ENCODE peak calls at places on chromosomes 3 and 15, in four cellular contexts. W, R, B and K are unnamed samples.

GRCh38 chr3:48851407-48851806 is 3.7 kb upstream of the PRKAR2A start:
- DNase-seq in W (peak; percentile 22), B (no peak), R (no peak), K (no peak)

GRCh38 chr15:49101536-49101935 is 53.9 kb downstream of the COPS2 start:
- DNase-seq in B (no peak), W (no peak), R (no peak), K (no peak)

GRCh38 chr15:99507732-99508571 is 57.8 kb upstream of the MEF2A start:
- DNase-seq in W (no peak), R (no peak), B (no peak), K (no peak)

GRCh38 chr15:60829416-60829815 is 350.5 kb upstream of the ICE2 start:
- DNase-seq in W (no peak), B (no peak), R (no peak), K (no peak)

GRCh38 chr3:123633530-123633929 is 48.7 kb upstream of the HACD2 start:
- DNase-seq in W (no peak), R (no peak), B (peak; percentile 37), K (no peak)

GRCh38 chr15:25738171-25738792 is 124.8 kb downstream of the ATP10A start:
- DNase-seq in W (no peak), R (no peak), B (no peak), K (no peak)

GRCh38 chr3:17491601-17492000 is 250.8 kb downstream of the TBC1D5 start:
- DNase-seq in W (no peak), B (no peak), R (no peak), K (no peak)

GRCh38 chr15:99016680-99017321 is 9.2 kb upstream of the PGPEP1L start:
- DNase-seq in R (no peak), W (no peak), B (no peak), K (no peak)

GRCh38 chr3:132749786-132750185 is 27.6 kb upstream of the NPHP3 start:
- DNase-seq in R (no peak), W (no peak), B (no peak), K (no peak)

GRCh38 chr3:111924283-111924682 is 54.5 kb upstream of the ABHD10 start:
- DNase-seq in R (no peak), B (no peak), W (no peak), K (no peak)

GRCh38 chr15:33671456-33671855 is 296.8 kb upstream of the CHRM5 start:
- DNase-seq in W (no peak), R (peak; percentile 67), B (no peak), K (no peak)

GRCh38 chr3:45776611-45777010 is 19.7 kb downstream of the SLC6A20 start:
- DNase-seq in W (no peak), B (no peak), R (no peak), K (no peak)

GRCh38 chr15:71089801-71090200 is 25.5 kb upstream of the THSD4 start:
- DNase-seq in W (no peak), B (no peak), R (no peak), K (no peak)

GRCh38 chr3:49593046-49593445 is 38.8 kb downstream of the BSN start:
- DNase-seq in W (no peak), R (no peak), B (no peak), K (no peak)

GRCh38 chr3:68878322-68878721 is 54.0 kb downstream of the TAFA4 start:
- DNase-seq in R (no peak), B (peak; percentile 16), W (peak; percentile 6), K (peak; percentile 32)

GRCh38 chr3:184186184-184186901 is at the start of gene ABCF3:
- DNase-seq in R (no peak), B (no peak), W (no peak), K (no peak)

GRCh38 chr3:30663533-30664241 is 57.3 kb downstream of the TGFBR2 start:
- DNase-seq in R (no peak), B (no peak), W (no peak), K (no peak)

GRCh38 chr3:16088496-16088895 is 86.0 kb upstream of the GALNT15 start:
- DNase-seq in B (no peak), W (no peak), R (no peak), K (no peak)

GRCh38 chr3:128426128-128426921 is 40.4 kb downstream of the DNAJB8 start:
- DNase-seq in W (peak; percentile 70), B (peak; percentile 35), R (no peak), K (peak; percentile 93)

GRCh38 chr3:195048059-195048905 is 222.7 kb downstream of the XXYLT1 start:
- DNase-seq in W (no peak), B (no peak), R (no peak), K (no peak)

GRCh38 chr3:113834983-113835382 is 3.6 kb upstream of the GRAMD1C start:
- DNase-seq in B (no peak), W (no peak), R (no peak), K (no peak)

GRCh38 chr3:34646911-34647465 is 848.6 kb downstream of the PDCD6IP start:
- DNase-seq in W (peak; percentile 12), B (no peak), R (no peak), K (no peak)

GRCh38 chr15:44087578-44088190 is 107.4 kb downstream of the FRMD5 start:
- DNase-seq in R (no peak), W (no peak), B (no peak), K (no peak)

GRCh38 chr3:129164500-129164899 is 3.6 kb upstream of the ISY1 start:
- DNase-seq in W (no peak), R (no peak), B (no peak), K (no peak)

GRCh38 chr15:58062175-58062574 is 3.3 kb downstream of the ALDH1A2 start:
- DNase-seq in R (no peak), W (peak; percentile 62), B (no peak), K (no peak)

GRCh38 chr3:156605686-156606605 is 51.0 kb upstream of the SSR3 start:
- DNase-seq in B (no peak), R (no peak), W (peak; percentile 93), K (peak; percentile 22)

GRCh38 chr3:126932188-126932931 is 50.6 kb upstream of the PLXNA1 start:
- DNase-seq in R (no peak), W (no peak), B (no peak), K (no peak)

GRCh38 chr3:194871143-194871863 is 185.6 kb downstream of the FAM43A start:
- DNase-seq in B (no peak), W (no peak), R (no peak), K (peak; percentile 24)

GRCh38 chr3:42556089-42556632 is 25.6 kb downstream of the SEC22C start:
- DNase-seq in B (no peak), W (no peak), R (no peak), K (no peak)

GRCh38 chr3:49295489-49296058 is 18.5 kb upstream of the C3orf62 start:
- DNase-seq in W (peak; percentile 32), R (no peak), B (peak; percentile 35), K (peak; percentile 37)

GRCh38 chr15:52255935-52256334 is 39.7 kb downstream of the MYO5C start:
- DNase-seq in W (no peak), R (no peak), B (no peak), K (no peak)

GRCh38 chr15:71142780-71143179 is 27.5 kb downstream of the THSD4 start:
- DNase-seq in R (no peak), B (no peak), W (no peak), K (no peak)

GRCh38 chr3:18354706-18355105 is 70.4 kb downstream of the SATB1 start:
- DNase-seq in W (no peak), R (no peak), B (no peak), K (no peak)

GRCh38 chr3:70516081-70516480 is 203.6 kb upstream of the MDFIC2 start:
- DNase-seq in R (no peak), W (no peak), B (no peak), K (no peak)

GRCh38 chr3:23665741-23666140 is 140.0 kb upstream of the UBE2E1 start:
- DNase-seq in B (no peak), R (no peak), W (no peak), K (no peak)

GRCh38 chr3:139577899-139578298 is 38.4 kb upstream of the RBP1 start:
- DNase-seq in B (no peak), W (no peak), R (no peak), K (no peak)

GRCh38 chr3:141277451-141277850 is 45.8 kb downstream of the PXYLP1 start:
- DNase-seq in B (no peak), W (no peak), R (no peak), K (no peak)

GRCh38 chr3:53171109-53171453 is 10.1 kb downstream of the PRKCD start:
- DNase-seq in B (peak; percentile 88), W (no peak), R (no peak), K (no peak)

GRCh38 chr3:43998374-43998840 is 243.3 kb upstream of the TOPAZ1 start:
- DNase-seq in B (no peak), R (no peak), W (no peak), K (no peak)

DNA sequence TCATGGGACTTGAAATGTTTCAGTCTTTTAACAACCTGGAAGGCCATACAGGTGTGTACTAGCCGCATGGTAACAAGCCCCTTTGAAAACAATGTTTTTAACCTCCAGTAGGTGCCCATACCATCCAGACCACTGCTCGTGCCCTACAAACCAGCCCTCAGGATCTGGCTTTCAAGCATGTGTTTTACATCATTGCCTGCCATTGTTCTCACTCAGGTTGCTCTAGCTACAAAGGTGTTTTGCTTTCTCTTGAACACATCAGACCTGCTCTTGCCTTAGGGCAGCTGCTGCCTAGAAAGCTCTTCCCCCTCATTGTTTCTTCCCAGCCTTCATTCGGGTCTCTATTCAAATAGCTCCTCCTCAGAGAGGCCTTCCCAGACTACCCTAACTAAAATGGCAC is 32.3 kb upstream of the MAP3K13 start:
- DNase-seq in R (no peak), W (no peak), B (no peak), K (no peak)
- TF ChIP-seq FOXK2 in R (no peak), W (no peak), B (no peak), K (no peak)

DNA sequence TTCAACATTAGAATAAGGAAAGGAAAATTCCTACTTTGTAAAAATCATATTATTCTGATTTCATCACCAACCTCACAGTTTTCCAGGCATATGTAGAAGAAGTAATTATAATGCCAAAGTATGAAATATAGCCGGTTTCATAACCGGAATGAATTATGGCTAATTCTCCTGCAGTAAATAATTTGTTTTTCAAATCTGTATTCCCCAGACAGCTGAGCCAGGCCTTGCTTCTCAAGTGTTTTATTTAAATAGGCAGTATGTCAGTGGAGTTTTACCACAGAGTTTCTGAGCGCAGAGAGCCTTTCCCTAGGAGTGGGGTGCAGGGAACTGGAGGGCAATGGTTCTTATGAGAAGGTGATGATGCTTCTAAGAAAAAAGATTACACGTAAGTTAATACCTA is 8.7 kb upstream of the CPA3 start:
- DNase-seq in R (no peak), W (no peak), B (no peak), K (no peak)
- TF ChIP-seq SP1 in R (no peak), W (no peak), B (no peak), K (no peak)

GRCh38 chr15:62495670-62496328 is 330.7 kb upstream of the C2CD4B start:
- DNase-seq in R (no peak), W (no peak), B (no peak), K (no peak)
- TF ChIP-seq FOXK2 in R (no peak), W (no peak), B (no peak), K (no peak)

DNA sequence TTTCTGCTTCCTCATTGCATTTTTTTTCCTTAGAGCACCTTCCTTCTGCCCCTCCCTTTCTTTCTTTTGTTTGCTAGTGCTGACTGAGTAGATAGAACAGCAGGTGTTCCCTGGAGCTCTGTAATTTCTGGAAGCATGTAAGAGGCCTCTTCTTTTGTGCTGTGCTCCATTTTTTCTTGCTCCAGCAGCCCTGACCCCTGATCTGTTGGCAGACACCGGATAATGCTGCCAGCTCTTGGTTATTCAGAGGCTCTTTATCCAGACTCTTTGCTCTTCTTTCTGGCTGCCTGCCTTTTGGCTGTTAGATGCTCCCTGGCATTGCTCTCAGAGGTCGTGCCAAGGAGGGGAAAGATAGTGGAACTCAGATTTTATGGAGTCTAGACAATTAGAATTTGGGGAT is 104.4 kb upstream of the RBMS3 start:
- DNase-seq in B (no peak), R (no peak), W (no peak), K (no peak)
- TF ChIP-seq SP1 in B (no peak), R (no peak), W (no peak), K (no peak)